ENCODE peak calls at places on chromosomes 6 and 20, in six cellular contexts. D is BJ, P is stomach, B is esophagus squamous epithelium, N is fibroblast of the aortic adventitia, G is RWPE2. S is an unnamed sample.

GRCh38 chr6:130537447-130537846 is 171.6 kb downstream of the TMEM200A start:
- DNase-seq in B (no peak), G (no peak), N (no peak), D (no peak), P (no peak), S (no peak)

GRCh38 chr6:41442800-41443501 is 103.2 kb upstream of the FOXP4 start:
- DNase-seq in G (no peak), N (no peak), D (no peak), B (no peak), P (peak), S (no peak)

GRCh38 chr20:9389321-9389720 is 125.1 kb upstream of the LAMP5 start:
- DNase-seq in G (no peak), D (no peak), P (peak), B (no peak), N (no peak), S (no peak)

GRCh38 chr6:168198302-168199180 is 119.5 kb upstream of the FRMD1 start:
- DNase-seq in G (no peak), N (no peak), P (no peak), D (no peak), B (no peak), S (no peak)

GRCh38 chr6:111813247-111814162 is 59.7 kb downstream of the FYN start:
- DNase-seq in D (peak), B (no peak), P (no peak), N (peak), G (no peak), S (no peak)

GRCh38 chr6:150301871-150302800 is 66.7 kb upstream of the IYD start:
- DNase-seq in N (peak), P (no peak), G (no peak), D (no peak), B (no peak), S (no peak)

GRCh38 chr6:114862809-114863208 is 520.0 kb upstream of the HS3ST5 start:
- DNase-seq in D (no peak), B (no peak), P (no peak), N (no peak), G (no peak), S (no peak)

GRCh38 chr6:39785281-39785680 is 6.9 kb upstream of the DAAM2 start:
- DNase-seq in D (no peak), P (no peak), B (no peak), G (no peak), N (no peak), S (no peak)

GRCh38 chr6:170022291-170022722 is 268.6 kb downstream of the DLL1 start:
- DNase-seq in N (no peak), G (no peak), B (no peak), D (no peak), P (peak), S (peak)

GRCh38 chr6:2828629-2829028 is 13.0 kb downstream of the SERPINB1 start:
- DNase-seq in B (no peak), G (no peak), N (no peak), D (no peak), P (no peak), S (no peak)

GRCh38 chr6:21845018-21845417 is 251.5 kb downstream of the SOX4 start:
- DNase-seq in N (peak), D (no peak), G (no peak), B (no peak), P (no peak), S (no peak)

GRCh38 chr6:42316390-42316970 is 98.8 kb upstream of the MRPS10 start:
- DNase-seq in B (no peak), G (no peak), D (no peak), P (no peak), N (peak), S (no peak)

GRCh38 chr6:14905201-14905600 is 340.7 kb upstream of the JARID2 start:
- DNase-seq in N (no peak), B (no peak), G (no peak), D (no peak), P (no peak), S (no peak)

GRCh38 chr6:1027109-1027794 is 284.6 kb upstream of the FOXQ1 start:
- DNase-seq in N (peak), G (no peak), B (no peak), P (no peak), D (peak), S (peak)

GRCh38 chr6:43865947-43866346 is 95.9 kb downstream of the VEGFA start:
- DNase-seq in G (no peak), D (no peak), P (no peak), N (no peak), B (no peak), S (no peak)

GRCh38 chr6:79538481-79538971 is 1.3 kb upstream of the LCA5 start:
- DNase-seq in G (no peak), N (peak), P (no peak), D (no peak), B (no peak), S (no peak)

GRCh38 chr6:6825986-6826901 is 237.7 kb downstream of the LY86 start:
- DNase-seq in P (peak), D (no peak), B (no peak), N (no peak), G (no peak), S (no peak)

GRCh38 chr20:33655164-33655563 is 7.0 kb upstream of the C20orf144 start:
- DNase-seq in P (no peak), B (no peak), D (no peak), G (no peak), N (no peak), S (no peak)

GRCh38 chr6:157762636-157763035 is 60.4 kb upstream of the SNX9 start:
- DNase-seq in G (no peak), B (no peak), N (no peak), P (no peak), D (no peak), S (peak)

GRCh38 chr20:32480361-32481199 is 104.6 kb downstream of the NOL4L start:
- DNase-seq in G (peak), B (no peak), N (no peak), D (no peak), P (no peak), S (no peak)

GRCh38 chr6:167396659-167397490 is 72.0 kb downstream of the TTLL2 start:
- DNase-seq in P (no peak), N (no peak), G (no peak), B (no peak), D (no peak), S (peak)

GRCh38 chr20:37994512-37994911 is 38.7 kb downstream of the TTI1 start:
- DNase-seq in N (no peak), D (no peak), P (no peak), B (no peak), G (peak), S (no peak)

GRCh38 chr6:12348530-12349511 is 58.7 kb downstream of the EDN1 start:
- DNase-seq in B (no peak), G (peak), N (peak), D (peak), P (peak), S (no peak)

GRCh38 chr6:86477510-86478166 is 459.7 kb upstream of the HTR1E start:
- DNase-seq in G (no peak), D (no peak), N (no peak), B (no peak), P (no peak), S (no peak)

GRCh38 chr20:1209447-1210387 is 6.5 kb downstream of the C20orf202 start:
- DNase-seq in G (no peak), N (peak), B (no peak), P (no peak), D (no peak), S (no peak)

GRCh38 chr6:79167931-79168694 is 66.4 kb downstream of the HMGN3 start:
- DNase-seq in D (no peak), G (no peak), N (peak), P (no peak), B (no peak), S (no peak)

GRCh38 chr6:27136978-27137814 is 110.3 kb upstream of the PRSS16 start:
- DNase-seq in D (no peak), N (no peak), B (no peak), G (no peak), P (no peak), S (no peak)

GRCh38 chr20:52761867-52762266 is 210.3 kb upstream of the TSHZ2 start:
- DNase-seq in D (no peak), P (no peak), N (no peak), G (no peak), B (no peak), S (no peak)

GRCh38 chr6:79895382-79896100 is 51.8 kb downstream of the ELOVL4 start:
- DNase-seq in D (no peak), B (no peak), P (no peak), N (no peak), G (no peak), S (no peak)

GRCh38 chr20:51092238-51092822 is 69.4 kb upstream of the KCNG1 start:
- DNase-seq in B (no peak), G (no peak), N (no peak), P (no peak), D (no peak), S (no peak)

GRCh38 chr6:21918081-21918480 is 324.5 kb downstream of the SOX4 start:
- DNase-seq in G (no peak), P (no peak), N (no peak), D (no peak), B (no peak), S (no peak)

GRCh38 chr20:56609321-56609720 is 19.8 kb upstream of the TFAP2C start:
- DNase-seq in B (no peak), D (no peak), P (no peak), G (no peak), N (no peak), S (no peak)

GRCh38 chr20:45981261-45981660 is 9.3 kb upstream of the ZNF335 start:
- DNase-seq in D (no peak), B (no peak), N (no peak), P (no peak), G (peak), S (no peak)

GRCh38 chr20:45987108-45987780 is 15.2 kb upstream of the ZNF335 start:
- DNase-seq in P (peak), B (no peak), D (no peak), G (peak), N (peak), S (no peak)

GRCh38 chr20:45983279-45983743 is 11.3 kb upstream of the ZNF335 start:
- DNase-seq in D (no peak), N (no peak), B (no peak), G (peak), P (no peak), S (no peak)

DNA sequence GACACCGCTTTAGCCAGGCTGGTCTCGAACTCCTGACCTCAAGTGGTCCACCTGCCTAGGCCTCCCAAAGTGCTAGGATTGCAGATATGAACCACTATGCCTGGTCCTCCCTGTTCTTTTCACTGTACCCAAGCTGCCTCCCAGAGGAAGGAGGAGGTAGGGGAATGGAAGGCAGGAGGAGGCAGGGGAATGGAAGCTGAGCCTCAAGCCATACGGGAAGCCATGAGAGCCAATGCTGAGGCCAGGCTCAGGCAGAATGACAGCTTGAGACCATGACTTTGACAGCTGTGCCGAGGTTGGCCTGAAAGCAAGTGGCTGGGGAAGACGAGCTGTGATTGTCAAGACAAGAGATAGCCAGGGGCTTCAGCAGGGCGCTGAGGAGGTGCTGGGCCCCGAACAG is 13.6 kb upstream of the ZNF335 start:
- DNase-seq in D (no peak), N (no peak), G (peak), P (no peak), B (no peak), S (no peak)
- TF ChIP-seq CTCF in D (no peak), N (peak), G (peak), P (no peak), B (no peak), S (no peak)

GRCh38 chr6:156544046-156544445 is 233.1 kb upstream of the ARID1B start:
- DNase-seq in D (no peak), G (no peak), P (no peak), N (no peak), B (no peak), S (no peak)
- TF ChIP-seq CTCF in D (no peak), G (no peak), P (no peak), N (no peak), B (no peak), S (no peak)

DNA sequence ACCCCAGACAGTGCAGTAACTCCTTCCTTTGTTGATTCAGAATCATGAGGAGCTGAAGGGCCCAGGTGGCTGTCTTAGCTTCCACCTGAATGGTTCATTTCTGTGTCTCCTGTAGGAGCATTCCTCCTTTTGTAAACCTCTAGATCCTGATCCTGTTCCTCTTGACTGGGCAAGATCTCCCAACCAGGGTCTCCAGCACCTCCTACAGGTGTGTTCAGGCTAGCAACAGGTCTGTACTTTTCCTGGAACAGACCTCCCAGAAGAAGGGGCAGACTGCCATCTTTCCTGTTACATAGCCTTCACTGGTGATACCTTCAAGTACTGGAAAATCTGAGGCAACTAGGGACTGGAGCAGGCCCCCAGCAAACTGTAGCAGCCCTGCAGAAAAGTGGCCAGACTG is 35.2 kb downstream of the HLA-B start:
- DNase-seq in N (no peak), D (no peak), P (no peak), B (no peak), G (no peak), S (no peak)
- TF ChIP-seq CTCF in N (no peak), D (no peak), P (no peak), B (no peak), G (no peak), S (no peak)

GRCh38 chr20:58112017-58112781 is 116.3 kb downstream of the ANKRD60 start:
- DNase-seq in D (no peak), B (no peak), G (peak), N (peak), P (no peak), S (peak)
- TF ChIP-seq CTCF in D (no peak), B (no peak), G (peak), N (no peak), P (no peak), S (no peak)

GRCh38 chr6:132598473-132598872 is 8.9 kb upstream of the TAAR5 start:
- DNase-seq in N (no peak), P (no peak), B (no peak), D (no peak), G (no peak), S (no peak)
- TF ChIP-seq CTCF in N (no peak), P (no peak), B (no peak), D (peak), G (peak), S (no peak)

DNA sequence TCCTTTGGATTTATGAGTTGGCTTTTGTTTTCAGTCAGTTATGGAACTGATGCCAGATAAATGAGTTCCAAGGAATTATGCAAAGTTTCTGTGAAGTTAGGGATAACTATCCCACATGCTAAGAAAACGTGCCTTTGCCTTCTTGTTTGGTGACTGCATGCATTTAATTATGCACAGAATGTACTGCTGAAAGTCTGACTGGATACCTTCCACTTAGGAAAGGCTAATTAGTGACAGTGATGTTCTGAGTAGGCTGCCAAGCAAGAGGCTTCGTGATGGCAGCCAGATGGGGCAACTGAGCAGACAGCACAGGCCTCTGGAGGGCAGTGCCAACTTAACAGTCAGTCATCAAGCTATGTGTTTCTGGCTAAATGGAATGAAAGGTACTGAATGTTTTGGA is 289.9 kb downstream of the CD109 start:
- DNase-seq in N (peak), P (no peak), D (peak), B (no peak), G (no peak), S (no peak)
- TF ChIP-seq CTCF in N (peak), P (no peak), D (peak), B (no peak), G (peak), S (no peak)

GRCh38 chr20:40897177-40897700 is 131.4 kb upstream of the TOP1 start:
- DNase-seq in D (peak), N (peak), B (no peak), G (peak), P (no peak), S (no peak)

GRCh38 chr20:40890635-40891034 is 138.0 kb upstream of the TOP1 start:
- DNase-seq in N (no peak), G (no peak), D (no peak), P (no peak), B (no peak), S (no peak)

GRCh38 chr20:40893610-40894242 is 134.9 kb upstream of the TOP1 start:
- DNase-seq in D (no peak), N (no peak), B (no peak), P (no peak), G (peak), S (no peak)

GRCh38 chr20:40895182-40895581 is 133.4 kb upstream of the TOP1 start:
- DNase-seq in G (no peak), B (no peak), P (no peak), D (no peak), N (no peak), S (no peak)

DNA sequence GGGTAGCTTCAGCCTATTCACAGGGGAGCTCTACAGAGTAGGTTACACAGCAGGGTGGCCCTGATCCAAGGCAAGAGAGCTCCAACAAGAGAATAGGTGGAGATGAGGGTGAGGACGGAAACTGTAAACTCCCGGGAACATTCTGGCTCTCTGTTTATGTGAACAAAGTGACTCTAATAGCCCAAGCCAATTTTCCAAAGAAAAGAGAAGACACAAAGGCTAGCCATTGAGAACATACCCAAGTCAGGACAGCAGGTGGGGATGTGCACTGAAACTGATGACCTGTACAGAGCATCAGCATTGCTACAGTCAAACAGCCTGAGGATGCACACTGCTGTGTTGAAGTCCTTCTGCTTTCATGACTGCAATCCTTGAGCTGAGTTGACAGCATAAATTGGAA is 136.0 kb upstream of the TOP1 start:
- DNase-seq in G (peak), N (no peak), B (no peak), P (no peak), D (no peak), S (no peak)
- TF ChIP-seq CTCF in G (peak), N (no peak), B (no peak), P (no peak), D (no peak), S (no peak)

DNA sequence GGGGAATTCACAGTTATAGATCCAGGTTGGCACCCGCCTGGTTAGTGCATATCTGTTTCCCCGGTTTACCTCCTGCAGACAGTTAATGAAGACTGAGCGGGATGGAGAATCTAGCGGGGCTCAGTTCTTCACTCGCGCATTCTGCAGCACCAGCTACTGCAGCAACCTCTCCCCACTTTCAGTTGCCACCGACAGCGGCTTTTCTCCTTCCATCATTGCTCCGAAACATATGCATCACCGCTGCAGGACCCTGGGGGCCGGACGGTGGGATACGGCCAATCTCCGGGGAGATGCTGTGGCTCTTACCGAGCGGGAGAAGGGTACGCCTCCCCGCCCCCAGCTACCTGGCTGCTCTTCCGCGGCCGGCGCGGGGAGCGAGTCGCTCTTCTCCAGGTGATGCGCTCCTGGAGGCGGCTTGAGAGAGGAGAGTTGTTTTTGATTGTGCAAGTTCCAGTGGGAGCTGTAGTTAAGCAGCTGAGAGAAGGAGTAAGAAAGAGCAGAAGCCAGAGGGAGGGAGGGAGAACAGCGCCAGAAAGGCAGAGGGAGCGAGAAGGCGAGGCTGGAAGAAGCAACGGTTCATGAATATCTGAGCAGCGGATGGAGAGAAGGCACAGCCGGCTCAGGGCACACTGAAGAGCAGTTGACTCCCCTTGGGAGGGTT is at the start of gene SGK1:
- DNase-seq in D (no peak), N (peak), G (no peak), P (no peak), B (no peak), S (no peak)
- TF ChIP-seq CTCF in D (peak), N (no peak), G (no peak), P (no peak), B (no peak), S (no peak)

S was measured in vagina.